ENCODE peak calls at places on chromosomes 1 and 21, in six cellular contexts. W is heart left ventricle, V is left ventricle myocardium inferior, P is A549, H is ascending aorta, K is endodermal cell. N is an unnamed sample.

GRCh38 chr1:87224209-87224608 is 104.5 kb upstream of the LMO4 start:
- DNase-seq in P (peak; percentile 50), H (no peak), V (no peak), K (no peak), W (no peak), N (peak; percentile 90)

GRCh38 chr21:37605006-37605405 is 238.4 kb downstream of the DYRK1A start:
- DNase-seq in H (no peak), K (no peak), P (no peak), V (no peak), W (no peak), N (no peak)

GRCh38 chr1:58901008-58901407 is 117.2 kb upstream of the JUN start:
- DNase-seq in W (no peak), K (no peak), V (no peak), H (no peak), P (no peak), N (no peak)

GRCh38 chr1:1748686-1749321 is 24.6 kb upstream of the CDK11A start:
- DNase-seq in P (no peak), V (no peak), H (no peak), K (peak; percentile 62), W (no peak), N (no peak)

GRCh38 chr1:11064942-11065341 is 5.1 kb upstream of the SRM start:
- DNase-seq in K (no peak), P (no peak), V (no peak), H (no peak), W (no peak), N (no peak)

GRCh38 chr1:170063109-170063826 is 11.2 kb downstream of the KIFAP3 start:
- DNase-seq in K (no peak), V (no peak), W (no peak), P (peak; percentile 25), H (no peak), N (no peak)

GRCh38 chr1:47190807-47191206 is 971 bp upstream of the PDZK1IP1 start:
- DNase-seq in V (no peak), K (no peak), P (no peak), W (no peak), H (peak; percentile 58), N (no peak)

GRCh38 chr1:228339766-228340685 is 66.6 kb downstream of the TRIM11 start:
- DNase-seq in P (no peak), W (peak; percentile 49), H (peak; percentile 47), V (no peak), K (peak; percentile 35), N (no peak)

GRCh38 chr1:101704895-101705294 is 291.8 kb downstream of the OLFM3 start:
- DNase-seq in H (no peak), P (no peak), K (no peak), V (no peak), W (no peak), N (no peak)

GRCh38 chr21:45076245-45076661 is 1.9 kb downstream of the ADARB1 start:
- DNase-seq in V (no peak), H (peak; percentile 57), P (no peak), K (peak; percentile 41), W (no peak), N (no peak)

GRCh38 chr1:79128726-79129125 is 122.2 kb upstream of the ADGRL4 start:
- DNase-seq in V (no peak), K (no peak), W (no peak), H (no peak), P (peak; percentile 39), N (peak; percentile 73)

GRCh38 chr1:170594227-170594626 is 62.3 kb downstream of the GORAB start:
- DNase-seq in V (no peak), W (no peak), H (no peak), K (no peak), P (no peak), N (no peak)

GRCh38 chr1:91499904-91500755 is 521 bp upstream of the CDC7 start:
- DNase-seq in H (no peak), P (no peak), V (no peak), K (peak; percentile 57), W (no peak), N (no peak)

GRCh38 chr1:31299365-31299764 is 2.5 kb downstream of the ZCCHC17 start:
- DNase-seq in W (no peak), V (no peak), K (no peak), P (no peak), H (no peak), N (no peak)

GRCh38 chr1:86913399-86913895 is 479 bp downstream of the SELENOF start:
- DNase-seq in P (peak; percentile 2), K (peak; percentile 60), V (no peak), H (peak; percentile 65), W (no peak), N (no peak)

GRCh38 chr21:39674794-39675193 is 62.1 kb downstream of the B3GALT5 start:
- DNase-seq in P (no peak), V (no peak), W (no peak), K (no peak), H (peak; percentile 52), N (no peak)

GRCh38 chr1:7521803-7522202 is 249.3 kb upstream of the VAMP3 start:
- DNase-seq in P (no peak), V (no peak), H (no peak), W (no peak), K (no peak), N (no peak)

GRCh38 chr1:29017235-29017634 is 102.9 kb downstream of the EPB41 start:
- DNase-seq in V (no peak), W (no peak), H (no peak), P (no peak), K (no peak), N (no peak)

GRCh38 chr1:82377201-82377884 is 576.6 kb downstream of the ADGRL2 start:
- DNase-seq in K (no peak), P (no peak), W (no peak), H (no peak), V (no peak), N (no peak)

GRCh38 chr1:233281711-233282581 is 13.6 kb downstream of the PCNX2 start:
- DNase-seq in K (no peak), H (no peak), P (no peak), W (no peak), V (no peak), N (no peak)

GRCh38 chr1:230668227-230668626 is 25.9 kb downstream of the COG2 start:
- DNase-seq in H (no peak), W (no peak), P (no peak), V (no peak), K (no peak), N (no peak)

GRCh38 chr1:93416183-93416582 is 31.7 kb upstream of the FNBP1L start:
- DNase-seq in H (no peak), P (no peak), W (no peak), V (no peak), K (no peak), N (no peak)

GRCh38 chr1:18289597-18289996 is 182.0 kb downstream of the IGSF21 start:
- DNase-seq in H (no peak), K (no peak), W (no peak), V (no peak), P (no peak), N (no peak)

GRCh38 chr1:97006044-97006676 is 284.6 kb downstream of the PTBP2 start:
- DNase-seq in H (no peak), P (no peak), K (no peak), V (peak; percentile 15), W (peak; percentile 60), N (peak; percentile 30)

GRCh38 chr1:180881806-180882509 is 30.7 kb upstream of the KIAA1614 start:
- DNase-seq in W (no peak), K (peak; percentile 64), H (no peak), V (no peak), P (peak; percentile 51), N (no peak)

GRCh38 chr1:214422137-214422671 is 129.2 kb downstream of the PTPN14 start:
- DNase-seq in K (no peak), V (no peak), W (no peak), P (no peak), H (no peak), N (peak; percentile 58)

GRCh38 chr1:247964933-247965332 is at the start of gene OR2AK2:
- DNase-seq in K (no peak), W (no peak), V (no peak), H (no peak), P (no peak), N (no peak)

DNA sequence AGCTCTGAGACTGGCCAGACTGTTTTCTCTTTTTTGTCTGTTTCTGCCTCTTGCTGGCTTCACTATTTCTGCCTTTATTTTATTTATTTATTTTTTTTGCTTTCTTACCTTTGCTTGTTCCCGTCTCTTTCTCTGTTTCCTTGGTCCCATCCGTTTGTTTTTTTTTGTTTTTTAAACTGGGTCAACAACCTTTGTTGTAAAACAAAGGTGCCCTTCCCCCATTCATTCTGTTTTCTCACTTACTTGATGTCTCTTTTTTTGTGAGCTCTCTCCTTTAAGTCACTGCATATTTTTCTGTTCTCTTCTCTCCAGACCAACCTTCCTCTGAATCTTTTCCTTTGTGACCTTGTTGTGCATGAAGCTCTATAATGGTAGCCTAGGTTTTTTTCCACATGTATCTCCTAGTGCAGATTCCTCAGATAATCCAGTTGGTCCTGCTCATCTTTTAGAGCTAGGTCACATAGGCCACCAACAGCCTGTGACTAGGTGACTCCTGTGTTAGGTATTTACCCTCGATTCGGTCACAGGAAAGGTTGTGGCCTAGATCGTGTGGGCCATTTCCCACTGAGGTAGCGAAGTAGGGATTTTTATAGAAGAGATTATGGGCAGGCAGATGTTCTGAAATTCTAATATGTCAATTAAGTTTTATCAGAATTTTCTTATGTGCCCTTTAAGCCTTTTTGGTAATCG is 15.9 kb downstream of the GNAI3 start:
- DNase-seq in P (no peak), V (no peak), H (no peak), W (no peak), K (peak; percentile 62), N (no peak)
- H3K27ac ChIP-seq in P (peak overlapping the region; percentile 32), V (no peak overlapping the region), H (no peak overlapping the region), W (no peak overlapping the region), K (no peak overlapping the region), N (no peak overlapping the region)

DNA sequence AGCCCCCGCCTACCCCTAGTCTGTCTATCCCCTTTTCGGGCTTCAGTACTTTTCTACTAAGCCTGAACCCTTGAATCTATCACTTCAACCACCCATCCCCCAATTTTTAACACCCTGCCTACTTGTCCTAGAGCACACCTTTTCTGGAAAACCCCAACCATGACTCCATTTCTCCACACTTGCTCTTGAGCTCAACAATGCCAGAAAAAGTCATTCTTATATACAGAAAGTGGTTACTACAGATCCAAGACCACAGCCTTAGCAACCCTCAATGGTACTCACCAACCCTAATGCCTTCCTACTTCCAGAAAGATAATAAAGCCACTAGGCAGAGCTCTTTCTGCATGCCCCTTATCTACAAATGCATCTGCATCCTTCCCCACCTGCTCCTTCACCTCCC is 41.1 kb downstream of the DMAP1 start:
- DNase-seq in K (no peak), H (no peak), W (no peak), V (no peak), P (no peak), N (no peak)
- H3K4me3 ChIP-seq in K (no peak overlapping the region), H (no peak overlapping the region), W (no peak overlapping the region), V (no peak overlapping the region), P (no peak overlapping the region), N (no peak overlapping the region)

DNA sequence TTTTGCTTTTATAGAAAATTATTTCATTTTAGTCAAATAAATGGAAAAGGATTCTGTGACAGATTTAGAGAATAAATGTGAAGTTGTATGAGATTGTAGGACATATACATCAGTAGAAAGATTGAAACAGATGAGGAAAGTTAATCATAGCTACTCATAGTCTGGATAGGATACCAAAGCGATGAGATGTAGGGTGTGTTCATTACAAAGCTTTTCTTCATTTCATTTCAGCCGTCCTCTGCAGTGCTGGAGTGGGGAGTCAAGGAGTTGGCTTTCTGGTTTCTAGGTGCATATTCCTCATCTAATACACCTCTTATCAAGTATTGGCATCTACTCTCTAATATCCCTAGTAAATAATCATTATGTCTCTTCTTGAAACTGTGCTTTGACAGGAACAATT is 149.5 kb upstream of the NEGR1 start:
- DNase-seq in P (no peak), W (no peak), K (no peak), V (no peak), H (no peak), N (no peak)
- H3K27ac ChIP-seq in P (no peak overlapping the region), W (no peak overlapping the region), K (no peak overlapping the region), V (no peak overlapping the region), H (no peak overlapping the region), N (no peak overlapping the region)

GRCh38 chr1:152954436-152954835 is 7.4 kb downstream of the SPRR5 start:
- DNase-seq in H (no peak), K (no peak), V (no peak), W (no peak), P (no peak), N (no peak)
- H3K4me3 ChIP-seq in H (no peak overlapping the region), K (no peak overlapping the region), V (no peak overlapping the region), W (no peak overlapping the region), P (no peak overlapping the region), N (no peak overlapping the region)

N was measured in AG04450.